ENCODE peak calls at places on chromosomes 7 and 10, in eight cellular contexts. Z is fibroblast of villous mesenchyme, V is fibroblast of pulmonary artery, U is cardiac fibroblast, E is lower lobe of right lung, B is astrocyte of the spinal cord, K is heart right ventricle, I is AG04450. Y is an unnamed sample.

GRCh38 chr7:131057015-131057518 is 270.6 kb upstream of the MKLN1 start:
- DNase-seq in Z (peak), V (peak), U (peak), E (no peak), B (peak), K (peak), I (peak), Y (peak)

GRCh38 chr7:86991844-86992243 is 67.6 kb downstream of the ELAPOR2 start:
- DNase-seq in Z (peak), V (no peak), U (no peak), E (no peak), B (no peak), K (no peak), I (no peak), Y (peak)

GRCh38 chr10:48467669-48468068 is 137.2 kb downstream of the ARHGAP22 start:
- DNase-seq in Z (no peak), V (no peak), U (no peak), E (no peak), B (no peak), K (no peak), I (no peak), Y (no peak)

GRCh38 chr10:21314234-21314633 is 211.2 kb downstream of the SKIDA1 start:
- DNase-seq in Z (no peak), V (peak), U (peak), E (no peak), B (peak), K (no peak), I (no peak), Y (peak)

GRCh38 chr10:62527019-62527827 is 153.1 kb downstream of the ZNF365 start:
- DNase-seq in Z (no peak), V (no peak), U (no peak), E (no peak), B (no peak), K (no peak), I (no peak), Y (no peak)

GRCh38 chr7:76332073-76332472 is 26.7 kb downstream of the YWHAG start:
- DNase-seq in Z (no peak), V (no peak), U (no peak), E (no peak), B (no peak), K (no peak), I (no peak), Y (no peak)

GRCh38 chr7:64653721-64654401 is 12.1 kb upstream of the ZNF107 start:
- DNase-seq in Z (no peak), V (no peak), U (no peak), E (no peak), B (no peak), K (no peak), I (no peak), Y (no peak)

GRCh38 chr10:107011113-107011512 is 153.4 kb downstream of the SORCS1 start:
- DNase-seq in Z (no peak), V (no peak), U (no peak), E (no peak), B (no peak), K (no peak), I (no peak), Y (no peak)

GRCh38 chr10:14476641-14477407 is 146.1 kb upstream of the FRMD4A start:
- DNase-seq in Z (no peak), V (peak), U (no peak), E (no peak), B (peak), K (no peak), I (no peak), Y (peak)

GRCh38 chr7:27697861-27698430 is 35.3 kb upstream of the HIBADH start:
- DNase-seq in Z (peak), V (no peak), U (no peak), E (peak), B (no peak), K (no peak), I (no peak), Y (no peak)

GRCh38 chr7:42244828-42245227 is 7.8 kb upstream of the GLI3 start:
- DNase-seq in Z (peak), V (peak), U (peak), E (no peak), B (peak), K (no peak), I (no peak), Y (peak)

GRCh38 chr10:14405076-14406065 is 74.6 kb upstream of the FRMD4A start:
- DNase-seq in Z (peak), V (peak), U (peak), E (no peak), B (peak), K (no peak), I (peak), Y (peak)

GRCh38 chr10:10630281-10630680 is 387.4 kb upstream of the CELF2 start:
- DNase-seq in Z (no peak), V (no peak), U (no peak), E (no peak), B (no peak), K (no peak), I (no peak), Y (no peak)

DNA sequence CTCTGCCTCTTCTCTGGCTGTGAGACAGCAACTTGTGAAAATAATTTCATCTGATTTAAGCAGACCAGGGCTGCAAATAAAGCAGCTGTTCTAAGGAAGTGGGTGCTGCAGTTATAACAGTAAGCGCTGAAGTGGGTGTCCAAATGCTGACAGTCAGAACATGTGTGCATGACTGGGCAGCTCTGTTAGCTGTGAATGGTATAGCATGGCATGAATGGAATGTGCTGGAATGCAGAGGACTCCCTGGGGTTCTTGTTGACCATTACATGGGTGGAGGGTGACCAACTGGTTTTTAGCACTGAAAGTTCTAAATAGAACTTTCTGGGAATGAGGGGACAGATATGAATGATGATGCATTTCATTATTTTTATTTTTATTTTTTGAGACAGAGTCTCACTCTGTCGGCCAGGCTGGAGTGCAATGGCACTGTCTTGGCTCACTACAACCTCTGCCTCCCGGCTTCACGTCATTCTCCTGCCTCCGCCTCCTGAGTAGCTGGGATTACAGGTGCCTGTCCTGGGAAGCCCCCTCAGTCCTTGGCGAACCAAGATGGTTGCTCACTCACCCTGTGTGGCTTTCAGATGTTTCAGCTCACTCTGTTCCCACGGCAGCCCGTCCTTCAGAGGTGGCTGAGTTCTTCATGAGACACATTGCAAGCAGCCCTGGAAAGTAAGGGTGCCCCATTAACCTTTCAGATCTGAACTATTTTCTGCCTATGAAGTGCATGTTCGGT is 319.8 kb upstream of the PHYHIPL start:
- DNase-seq in Z (peak), V (peak), U (peak), E (no peak), B (peak), K (peak), I (peak), Y (peak)
- TF ChIP-seq CTCF in Z (no peak), V (no peak), U (no peak), E (no peak), B (no peak), K (no peak), I (no peak), Y (no peak)

DNA sequence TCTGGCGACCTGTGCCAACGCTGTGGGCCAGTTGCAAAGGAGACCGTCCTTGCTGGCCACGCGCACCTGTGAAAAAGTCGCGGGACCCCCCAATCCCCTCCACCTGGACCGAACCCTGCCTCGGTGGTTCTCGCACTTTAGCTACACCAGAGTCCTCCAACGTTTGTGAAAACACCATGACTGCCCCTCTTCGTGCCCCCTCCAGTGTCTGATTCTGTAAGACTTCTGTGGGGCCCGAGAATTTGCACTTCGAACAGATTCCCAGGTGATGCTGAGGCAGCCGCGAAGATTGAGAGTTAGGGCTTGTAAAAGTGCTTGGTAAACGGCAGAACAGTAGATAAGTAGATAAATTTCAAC is 102.4 kb upstream of the SVIL start:
- DNase-seq in Z (no peak), V (no peak), U (no peak), E (no peak), B (no peak), K (no peak), I (no peak), Y (no peak)
- H3K4me3 ChIP-seq in Z (peak), V (peak), U (no peak), E (peak), B (peak), K (peak), I (peak), Y (peak)

GRCh38 chr10:114163062-114163861 is 10.7 kb downstream of the CCDC186 start:
- DNase-seq in Z (peak), V (peak), U (peak), E (no peak), B (peak), K (no peak), I (no peak), Y (peak)

DNA sequence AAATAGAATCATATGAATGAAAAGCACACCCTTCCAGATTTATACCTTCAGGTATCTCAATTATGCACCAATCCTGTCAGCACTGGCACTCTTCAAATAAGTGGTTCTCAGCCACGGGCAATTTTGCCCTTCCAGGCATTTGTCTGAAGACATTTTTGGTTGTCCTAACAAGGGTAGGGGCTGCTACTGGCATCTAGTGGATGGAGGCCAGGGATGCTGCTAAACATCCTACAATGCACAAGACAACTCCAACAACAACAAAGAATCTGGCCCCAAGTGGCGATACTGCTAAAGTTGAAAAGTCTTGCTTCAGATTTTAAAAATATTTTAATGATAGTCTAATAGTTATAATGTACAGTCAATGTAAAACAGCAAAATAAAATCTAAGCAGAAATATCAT is 16.1 kb downstream of the CCDC186 start:
- DNase-seq in Z (no peak), V (no peak), U (no peak), E (no peak), B (no peak), K (no peak), I (no peak), Y (no peak)
- TF ChIP-seq CTCF in Z (no peak), V (no peak), U (no peak), E (no peak), B (no peak), K (no peak), I (no peak), Y (no peak)

GRCh38 chr7:6615853-6616555 is 594 bp downstream of the ZNF853 start:
- DNase-seq in Z (no peak), V (no peak), U (no peak), E (peak), B (no peak), K (no peak), I (no peak), Y (no peak)

GRCh38 chr7:6614941-6615737 is at the start of gene ZNF853:
- DNase-seq in Z (no peak), V (no peak), U (no peak), E (no peak), B (no peak), K (no peak), I (no peak), Y (no peak)

GRCh38 chr7:6616854-6617643 is 1.6 kb downstream of the ZNF853 start:
- DNase-seq in Z (no peak), V (no peak), U (no peak), E (no peak), B (no peak), K (no peak), I (no peak), Y (no peak)

GRCh38 chr7:6612819-6613218 is 2.6 kb upstream of the ZNF853 start:
- DNase-seq in Z (no peak), V (no peak), U (no peak), E (no peak), B (no peak), K (no peak), I (no peak), Y (no peak)

DNA sequence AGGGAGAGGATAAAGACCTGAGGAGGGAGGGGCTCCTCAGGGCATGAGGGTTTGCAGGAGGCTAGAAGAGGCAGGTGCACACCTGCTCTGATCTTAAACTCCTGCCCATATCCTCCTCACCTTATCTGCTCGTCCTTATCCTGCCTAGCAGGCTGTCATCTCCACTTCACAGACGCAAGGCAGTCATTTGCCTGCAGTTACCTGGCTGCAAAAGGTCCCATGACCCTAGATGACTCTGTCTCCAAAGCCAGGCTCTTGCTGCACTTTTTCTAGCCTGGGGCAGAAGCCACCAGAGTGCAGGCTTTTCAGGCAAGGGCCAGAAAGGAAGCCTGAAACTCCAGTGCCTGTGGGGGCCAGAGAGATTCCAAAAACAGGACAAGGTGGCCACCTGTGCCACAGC is 1.7 kb upstream of the ZNF853 start:
- DNase-seq in Z (no peak), V (no peak), U (no peak), E (no peak), B (no peak), K (no peak), I (no peak), Y (no peak)
- H3K4me3 ChIP-seq in Z (no peak), V (no peak), U (no peak), E (no peak), B (no peak), K (no peak), I (no peak), Y (no peak)

GRCh38 chr7:47417122-47417480 is 164.8 kb downstream of the TNS3 start:
- DNase-seq in Z (no peak), V (no peak), U (no peak), E (no peak), B (no peak), K (no peak), I (no peak), Y (no peak)

GRCh38 chr7:47415289-47416212 is 166.4 kb downstream of the TNS3 start:
- DNase-seq in Z (no peak), V (no peak), U (no peak), E (no peak), B (no peak), K (no peak), I (no peak), Y (no peak)

GRCh38 chr7:47420117-47420780 is 161.7 kb downstream of the TNS3 start:
- DNase-seq in Z (no peak), V (no peak), U (no peak), E (no peak), B (no peak), K (no peak), I (no peak), Y (no peak)

GRCh38 chr7:47416454-47417121 is 165.3 kb downstream of the TNS3 start:
- DNase-seq in Z (no peak), V (no peak), U (no peak), E (no peak), B (peak), K (no peak), I (no peak), Y (no peak)

GRCh38 chr7:47418910-47419309 is 163.0 kb downstream of the TNS3 start:
- DNase-seq in Z (peak), V (peak), U (no peak), E (no peak), B (peak), K (no peak), I (peak), Y (no peak)
- TF ChIP-seq CTCF in Z (no peak), V (no peak), U (no peak), E (no peak), B (no peak), K (no peak), I (no peak), Y (no peak)

DNA sequence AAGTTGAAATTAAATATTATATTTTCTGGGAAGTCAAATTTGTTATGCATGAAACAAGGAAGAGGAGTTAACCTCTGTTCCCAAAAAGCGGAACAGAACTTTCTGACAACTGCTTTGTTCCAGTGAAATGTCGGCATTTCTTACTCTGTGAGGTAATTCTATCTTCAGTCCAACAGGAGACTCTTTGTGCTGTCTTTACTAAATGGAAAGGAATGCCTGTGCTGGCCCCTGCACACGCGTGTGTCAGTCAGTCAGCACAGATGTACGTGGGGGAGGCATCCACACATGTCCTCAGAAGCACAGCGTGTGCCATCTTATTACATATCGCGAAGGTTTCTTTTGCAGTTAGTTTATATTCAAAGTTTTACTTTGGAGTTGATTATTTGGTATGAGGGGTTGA is 37.5 kb downstream of the NET1 start:
- DNase-seq in Z (peak), V (peak), U (peak), E (no peak), B (peak), K (no peak), I (peak), Y (peak)
- H3K4me3 ChIP-seq in Z (peak), V (peak), U (no peak), E (peak), B (peak), K (peak), I (peak), Y (peak)

GRCh38 chr7:24573008-24573553 is at the start of gene PALS2:
- DNase-seq in Z (peak), V (peak), U (peak), E (peak), B (peak), K (peak), I (no peak), Y (peak)

GRCh38 chr7:24572421-24573007 is 738 bp upstream of the PALS2 start:
- DNase-seq in Z (peak), V (peak), U (peak), E (no peak), B (peak), K (peak), I (no peak), Y (peak)

GRCh38 chr7:24574365-24574764 is 1.1 kb downstream of the PALS2 start:
- DNase-seq in Z (no peak), V (peak), U (peak), E (no peak), B (peak), K (no peak), I (no peak), Y (peak)

GRCh38 chr7:24572014-24572413 is 1.2 kb upstream of the PALS2 start:
- DNase-seq in Z (no peak), V (no peak), U (no peak), E (no peak), B (no peak), K (no peak), I (no peak), Y (peak)

DNA sequence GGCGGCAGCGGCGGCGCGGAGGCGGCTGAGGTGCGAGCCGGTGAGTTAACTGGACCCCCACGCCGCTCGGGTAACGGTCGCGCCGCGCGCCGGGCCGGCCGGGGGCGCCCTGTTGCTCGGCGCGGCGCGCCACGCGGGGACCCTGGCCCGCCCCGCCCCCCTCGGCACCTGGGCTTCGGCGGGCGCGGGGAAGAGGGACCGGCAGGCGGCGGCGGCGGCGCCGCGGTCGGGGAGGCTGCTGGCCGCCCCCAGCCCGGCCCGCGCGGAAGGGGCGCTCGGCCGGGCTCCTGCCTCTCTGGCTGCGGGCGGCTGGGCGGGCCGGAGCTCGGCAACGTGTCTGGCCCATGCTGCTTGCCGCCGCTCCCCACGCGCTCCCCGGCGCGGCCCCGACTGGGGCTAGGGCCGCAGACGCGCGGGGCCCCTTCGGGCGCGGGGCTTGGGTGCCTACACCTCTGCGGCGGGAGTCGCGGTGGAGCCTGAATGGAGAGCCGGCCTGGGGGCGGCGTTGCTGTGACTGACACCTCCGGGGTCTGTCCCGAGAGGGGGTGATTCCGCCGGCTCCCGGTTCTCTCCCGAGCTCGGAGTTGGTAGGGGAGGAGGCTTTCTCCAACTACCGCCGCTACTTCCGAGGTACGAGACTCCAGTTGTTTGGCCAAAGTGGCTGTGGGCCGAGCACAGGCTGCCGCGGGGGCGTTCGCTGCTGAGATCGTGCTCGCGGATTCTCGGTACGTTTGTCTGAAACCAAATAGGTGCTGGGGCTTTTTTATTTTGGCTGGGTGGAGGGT is 494 bp downstream of the PALS2 start:
- DNase-seq in Z (peak), V (peak), U (peak), E (peak), B (peak), K (peak), I (no peak), Y (peak)
- TF ChIP-seq CTCF in Z (no peak), V (no peak), U (no peak), E (no peak), B (no peak), K (no peak), I (no peak), Y (no peak)

GRCh38 chr10:77290528-77291155 is 347.0 kb downstream of the KCNMA1 start:
- DNase-seq in Z (peak), V (peak), U (peak), E (no peak), B (peak), K (no peak), I (peak), Y (peak)
- H3K4me3 ChIP-seq in Z (no peak), V (no peak), U (no peak), E (no peak), B (no peak), K (no peak), I (no peak), Y (no peak)

GRCh38 chr10:25808372-25808771 is 125.7 kb upstream of the MYO3A start:
- DNase-seq in Z (no peak), V (no peak), U (no peak), E (no peak), B (no peak), K (no peak), I (no peak), Y (no peak)
- TF ChIP-seq CTCF in Z (no peak), V (no peak), U (no peak), E (no peak), B (no peak), K (no peak), I (no peak), Y (no peak)

Y was measured in fibroblast of the aortic adventitia.